ENCODE peak calls at places on chromosomes 7 and 10, in five cellular contexts. K is adrenal gland, Y is lower leg skin, I is fibroblast of lung, P is IMR-90. M is an unnamed sample.

GRCh38 chr7:92916751-92917369 is 80.5 kb upstream of the CDK6 start:
- DNase-seq in Y (no peak), I (no peak), P (peak), K (peak), M (no peak)

GRCh38 chr7:2869981-2870380 is 25.9 kb upstream of the GNA12 start:
- DNase-seq in Y (no peak), K (no peak), P (no peak), I (no peak), M (no peak)

GRCh38 chr7:151024435-151025056 is at the start of gene ATG9B:
- DNase-seq in Y (no peak), P (no peak), I (no peak), K (no peak), M (no peak)

GRCh38 chr10:23157239-23157661 is 34.9 kb upstream of the PTF1A start:
- DNase-seq in I (no peak), K (no peak), P (no peak), Y (no peak), M (no peak)

GRCh38 chr7:31145339-31145738 is 93.2 kb downstream of the ADCYAP1R1 start:
- DNase-seq in K (no peak), I (no peak), Y (no peak), P (no peak), M (no peak)

GRCh38 chr7:45661302-45661995 is 87.3 kb downstream of the ADCY1 start:
- DNase-seq in P (no peak), I (no peak), Y (peak), K (peak), M (peak)

GRCh38 chr10:97203220-97203619 is 17.5 kb upstream of the SLIT1 start:
- DNase-seq in I (no peak), P (no peak), K (no peak), Y (no peak), M (no peak)

GRCh38 chr10:97217299-97217698 is 31.5 kb upstream of the SLIT1 start:
- DNase-seq in I (no peak), K (no peak), Y (no peak), P (no peak), M (no peak)

GRCh38 chr7:143929224-143929920 is 5.7 kb upstream of the OR2F2 start:
- DNase-seq in Y (no peak), I (no peak), P (peak), K (no peak), M (no peak)

GRCh38 chr10:14405076-14406065 is 74.6 kb upstream of the FRMD4A start:
- DNase-seq in P (peak), I (peak), K (no peak), Y (no peak), M (no peak)

GRCh38 chr7:31933481-31933880 is 136.7 kb downstream of the PDE1C start:
- DNase-seq in K (no peak), Y (no peak), P (peak), I (no peak), M (no peak)

GRCh38 chr7:132102942-132103341 is 473.3 kb downstream of the PLXNA4 start:
- DNase-seq in P (no peak), Y (peak), I (no peak), K (peak), M (no peak)

GRCh38 chr10:33174674-33175073 is 159.8 kb downstream of the NRP1 start:
- DNase-seq in I (no peak), Y (no peak), P (peak), K (no peak), M (no peak)

GRCh38 chr7:139482662-139483466 is 609 bp downstream of the KLRG2 start:
- DNase-seq in Y (no peak), I (no peak), K (no peak), P (no peak), M (no peak)

GRCh38 chr10:516766-517165 is 172.7 kb downstream of the DIP2C start:
- DNase-seq in P (no peak), K (no peak), I (no peak), Y (no peak), M (no peak)

GRCh38 chr10:83656924-83657323 is 482.4 kb upstream of the GHITM start:
- DNase-seq in P (no peak), I (no peak), K (no peak), Y (no peak), M (no peak)

GRCh38 chr10:120927352-120927751 is 76.2 kb downstream of the WDR11 start:
- DNase-seq in K (no peak), Y (peak), P (no peak), I (no peak), M (peak)

GRCh38 chr10:9315292-9315691 is 1260.8 kb downstream of the GATA3 start:
- DNase-seq in P (no peak), K (no peak), Y (no peak), I (no peak), M (no peak)

GRCh38 chr10:9311702-9312499 is 1257.4 kb downstream of the GATA3 start:
- DNase-seq in Y (no peak), P (no peak), K (no peak), I (no peak), M (no peak)
- TF ChIP-seq CTCF in Y (no peak), P (peak), K (no peak), I (peak), M (peak)

GRCh38 chr10:127813290-127813689 is 76.3 kb downstream of the FOXI2 start:
- DNase-seq in I (no peak), K (no peak), Y (no peak), P (no peak), M (no peak)
- TF ChIP-seq CTCF in I (no peak), K (peak), Y (no peak), P (no peak), M (no peak)

DNA sequence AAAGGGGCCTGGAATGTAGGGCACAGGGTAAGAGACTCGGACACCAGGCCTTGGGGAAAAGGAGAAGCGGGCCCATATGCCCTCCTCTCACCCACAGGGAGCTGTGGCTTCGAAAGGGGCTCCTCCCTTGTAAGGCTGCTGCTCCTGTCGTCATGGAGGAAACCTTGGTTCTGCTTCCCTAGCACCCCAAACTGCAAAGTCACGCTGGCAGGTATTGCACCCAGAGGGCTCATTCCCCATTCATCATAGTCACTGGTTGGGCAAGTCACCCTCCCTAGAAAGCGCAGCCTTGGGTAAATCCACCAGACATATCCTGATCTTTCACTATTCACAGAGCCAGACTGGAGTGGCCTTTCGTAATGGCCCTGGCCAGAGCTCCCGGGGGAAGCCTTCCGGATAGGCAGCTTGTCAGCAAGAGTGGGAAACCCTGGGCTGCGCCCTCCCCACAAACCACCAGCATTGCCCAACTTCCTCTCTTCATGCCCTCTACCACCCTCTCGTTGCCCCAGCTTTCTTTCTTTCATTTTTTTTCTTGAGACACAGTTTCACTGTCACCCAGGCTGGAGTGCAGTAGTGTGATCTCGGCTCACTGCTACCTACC is 121.0 kb downstream of the HIP1 start:
- DNase-seq in P (no peak), I (no peak), Y (peak), K (peak), M (no peak)
- TF ChIP-seq CTCF in P (no peak), I (no peak), Y (no peak), K (no peak), M (no peak)

DNA sequence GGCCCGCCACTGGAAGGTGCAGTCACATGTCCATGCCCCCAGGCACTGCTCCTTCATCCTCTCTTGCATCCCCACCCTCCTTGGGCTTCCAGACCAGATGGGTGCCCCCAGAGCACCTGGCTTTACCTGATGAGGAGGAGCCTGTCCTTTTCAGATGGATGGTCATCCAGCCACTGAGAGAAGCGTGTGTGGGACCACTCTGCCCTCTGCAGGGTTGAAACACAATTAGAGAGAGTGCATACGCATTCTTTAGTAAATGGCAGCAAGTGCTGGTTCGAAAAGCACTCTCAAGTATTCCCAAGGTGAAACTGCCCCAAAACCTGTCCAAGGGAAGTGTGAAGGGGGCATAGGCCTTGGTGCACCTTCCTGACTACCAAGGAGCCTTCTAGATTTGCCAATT is 41.6 kb downstream of the HBP1 start:
- DNase-seq in I (no peak), Y (no peak), P (no peak), K (no peak), M (no peak)
- TF ChIP-seq CTCF in I (no peak), Y (no peak), P (no peak), K (no peak), M (no peak)